ENCODE peak calls at places on chromosomes 5 and 9, in eight cellular contexts. P is lower lobe of right lung, M is fibroblast of mammary gland, E is A673, V is foreskin fibroblast, H is brain microvascular endothelial cell, L is breast epithelium, Q is cardiac fibroblast. X is an unnamed sample.

GRCh38 chr5:72283358-72283757 is 36.7 kb downstream of the MRPS27 start:
- DNase-seq in P (no peak), M (peak), E (no peak), V (no peak), H (no peak), L (no peak), Q (no peak), X (no peak)

GRCh38 chr5:61732796-61733195 is 400.7 kb downstream of the ZSWIM6 start:
- DNase-seq in P (no peak), M (no peak), E (no peak), V (no peak), H (no peak), L (no peak), Q (no peak), X (no peak)

GRCh38 chr9:27888661-27889295 is 315.5 kb upstream of the C9orf72 start:
- DNase-seq in P (no peak), M (peak), E (peak), V (no peak), H (peak), L (no peak), Q (peak), X (no peak)

GRCh38 chr9:86405926-86406325 is 51.7 kb upstream of the TUT7 start:
- DNase-seq in P (no peak), M (peak), E (peak), V (peak), H (peak), L (no peak), Q (peak), X (peak)

GRCh38 chr9:120839146-120839545 is 3.6 kb downstream of the PSMD5 start:
- DNase-seq in P (no peak), M (no peak), E (no peak), V (no peak), H (no peak), L (no peak), Q (no peak), X (no peak)

GRCh38 chr9:135218331-135219225 is 131.1 kb downstream of the OLFM1 start:
- DNase-seq in P (peak), M (no peak), E (peak), V (no peak), H (no peak), L (no peak), Q (no peak), X (no peak)

GRCh38 chr9:121388140-121388925 is 18.3 kb upstream of the STOM start:
- DNase-seq in P (no peak), M (no peak), E (no peak), V (no peak), H (peak), L (no peak), Q (no peak), X (no peak)

GRCh38 chr5:92991681-92992472 is 589.1 kb downstream of the NR2F1-AS1 start:
- DNase-seq in P (no peak), M (peak), E (no peak), V (no peak), H (peak), L (no peak), Q (peak), X (no peak)

GRCh38 chr9:121199921-121200320 is 1.7 kb downstream of the RAB14 start:
- DNase-seq in P (no peak), M (no peak), E (no peak), V (no peak), H (no peak), L (no peak), Q (no peak), X (no peak)

GRCh38 chr5:105506692-105507277 is 1944.2 kb upstream of the NUDT12 start:
- DNase-seq in P (no peak), M (no peak), E (peak), V (no peak), H (peak), L (no peak), Q (peak), X (no peak)

GRCh38 chr9:128024761-128025308 is 42.3 kb downstream of the NAIF1 start:
- DNase-seq in P (no peak), M (no peak), E (no peak), V (no peak), H (no peak), L (no peak), Q (no peak), X (no peak)

DNA sequence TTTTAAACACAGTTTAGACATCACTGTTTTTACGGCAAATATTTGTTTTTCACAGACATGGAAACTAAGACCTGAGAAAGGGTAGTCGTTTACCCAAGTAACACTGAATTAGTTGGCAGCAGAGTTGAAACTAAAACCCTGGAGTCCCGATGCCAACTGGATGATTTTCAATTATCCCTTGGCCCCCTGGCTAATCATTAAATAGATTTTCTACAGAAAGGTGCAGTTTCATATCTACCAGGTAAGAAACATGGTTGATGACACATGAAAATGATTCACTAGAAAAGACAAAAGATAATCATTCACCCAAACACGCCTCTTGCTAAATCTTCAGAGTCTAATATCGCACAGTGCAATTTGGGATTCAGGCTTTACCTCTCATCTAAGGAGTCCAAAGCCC is 136.9 kb downstream of the SEMA5A start:
- DNase-seq in P (no peak), M (no peak), E (no peak), V (no peak), H (no peak), L (no peak), Q (no peak), X (no peak)
- H3K4me3 ChIP-seq in P (no peak), M (no peak), E (no peak), V (no peak), H (no peak), L (no peak), Q (no peak), X (no peak)

GRCh38 chr9:137674307-137675305 is 55.8 kb downstream of the EHMT1 start:
- DNase-seq in P (no peak), M (no peak), E (no peak), V (no peak), H (no peak), L (no peak), Q (no peak), X (no peak)
- TF ChIP-seq CTCF in P (no peak), M (no peak), E (no peak), V (no peak), H (no peak), L (no peak), Q (no peak), X (no peak)

DNA sequence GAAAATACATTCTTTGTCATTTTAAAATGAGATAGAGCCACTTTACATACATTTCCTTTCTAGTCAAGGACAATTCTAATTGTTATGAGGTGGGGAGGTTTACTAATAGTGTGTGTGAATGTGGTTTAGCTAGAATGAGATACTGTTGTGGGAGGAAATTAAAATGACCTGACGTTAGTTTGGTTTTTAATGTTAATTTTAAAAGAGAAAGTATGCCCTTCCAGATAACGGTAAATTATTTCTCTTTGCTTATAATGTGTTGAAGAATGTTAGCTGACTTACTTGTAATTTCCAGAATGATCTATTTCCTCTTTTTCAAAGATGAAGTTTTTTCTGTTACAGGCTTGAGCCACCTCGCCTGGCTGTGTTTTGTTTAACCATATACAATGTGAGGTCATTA is 1.7 kb upstream of the TAF7 start:
- DNase-seq in P (no peak), M (no peak), E (no peak), V (no peak), H (no peak), L (no peak), Q (no peak), X (no peak)
- H3K4me3 ChIP-seq in P (no peak), M (no peak), E (no peak), V (no peak), H (no peak), L (no peak), Q (no peak), X (no peak)

DNA sequence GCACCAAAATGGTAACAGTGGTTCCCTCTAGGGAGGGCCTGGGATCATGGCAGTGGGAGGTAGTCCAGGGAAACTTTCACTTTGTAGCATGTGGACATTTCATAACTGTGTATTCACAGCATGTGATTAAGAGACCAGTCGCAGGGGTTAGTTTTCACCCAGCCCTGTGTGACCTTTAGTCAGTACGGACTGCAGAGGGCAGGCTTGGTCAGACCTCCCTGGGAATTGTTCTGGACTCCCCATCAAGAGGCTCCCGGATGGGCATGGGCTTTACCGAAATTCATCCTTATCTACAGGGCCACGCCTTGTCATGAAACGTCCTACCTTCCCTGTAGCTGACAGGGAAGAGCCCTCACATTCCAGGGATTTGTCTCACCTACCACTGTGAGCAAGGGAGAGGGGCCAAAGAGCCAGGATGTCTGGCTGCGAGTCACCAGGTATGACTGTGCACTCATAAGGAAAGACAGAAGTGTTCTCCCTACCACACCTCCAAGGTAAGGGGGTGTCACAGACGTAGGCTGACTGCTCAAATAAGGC is 19.9 kb downstream of the GPX3 start:
- DNase-seq in P (peak), M (peak), E (no peak), V (peak), H (no peak), L (no peak), Q (peak), X (no peak)
- TF ChIP-seq CTCF in P (no peak), M (no peak), E (no peak), V (no peak), H (no peak), L (no peak), Q (peak), X (no peak)

DNA sequence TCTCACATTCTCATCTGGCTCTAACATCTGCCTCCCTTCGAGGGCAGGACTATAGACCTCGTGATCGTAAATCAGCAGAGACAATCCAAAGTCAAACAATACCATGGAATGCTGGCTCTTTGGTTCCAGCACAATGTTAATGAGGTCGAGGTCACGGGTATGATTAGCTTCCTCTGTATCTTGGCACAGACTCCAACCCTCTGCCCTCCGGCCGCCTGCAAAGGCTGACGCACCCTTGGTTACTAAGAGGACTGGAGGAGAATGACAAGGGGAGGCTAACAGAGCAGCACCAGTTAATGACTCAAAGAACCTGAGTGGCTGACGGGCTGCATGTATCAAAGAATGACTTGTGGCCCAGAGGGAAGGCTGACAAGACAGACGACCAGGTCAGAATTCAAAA is 10.1 kb downstream of the LHFPL2 start:
- DNase-seq in P (no peak), M (peak), E (no peak), V (peak), H (peak), L (peak), Q (peak), X (peak)
- H3K4me3 ChIP-seq in P (no peak), M (no peak), E (no peak), V (no peak), H (no peak), L (no peak), Q (no peak), X (no peak)

GRCh38 chr9:77897292-77897691 is 134.3 kb downstream of the GNAQ start:
- DNase-seq in P (no peak), M (no peak), E (peak), V (no peak), H (peak), L (no peak), Q (peak), X (no peak)
- TF ChIP-seq CTCF in P (no peak), M (peak), E (peak), V (no peak), H (peak), L (no peak), Q (peak), X (peak)

GRCh38 chr9:21590058-21590996 is 108.2 kb upstream of the IFNE start:
- DNase-seq in P (no peak), M (peak), E (no peak), V (no peak), H (no peak), L (no peak), Q (peak), X (no peak)

GRCh38 chr9:21585756-21586752 is 103.9 kb upstream of the IFNE start:
- DNase-seq in P (no peak), M (peak), E (no peak), V (peak), H (no peak), L (no peak), Q (peak), X (no peak)

GRCh38 chr9:21591221-21592062 is 109.3 kb upstream of the IFNE start:
- DNase-seq in P (no peak), M (peak), E (peak), V (peak), H (peak), L (peak), Q (peak), X (peak)

GRCh38 chr9:21592063-21592338 is 109.9 kb upstream of the IFNE start:
- DNase-seq in P (no peak), M (no peak), E (no peak), V (no peak), H (no peak), L (no peak), Q (no peak), X (no peak)

DNA sequence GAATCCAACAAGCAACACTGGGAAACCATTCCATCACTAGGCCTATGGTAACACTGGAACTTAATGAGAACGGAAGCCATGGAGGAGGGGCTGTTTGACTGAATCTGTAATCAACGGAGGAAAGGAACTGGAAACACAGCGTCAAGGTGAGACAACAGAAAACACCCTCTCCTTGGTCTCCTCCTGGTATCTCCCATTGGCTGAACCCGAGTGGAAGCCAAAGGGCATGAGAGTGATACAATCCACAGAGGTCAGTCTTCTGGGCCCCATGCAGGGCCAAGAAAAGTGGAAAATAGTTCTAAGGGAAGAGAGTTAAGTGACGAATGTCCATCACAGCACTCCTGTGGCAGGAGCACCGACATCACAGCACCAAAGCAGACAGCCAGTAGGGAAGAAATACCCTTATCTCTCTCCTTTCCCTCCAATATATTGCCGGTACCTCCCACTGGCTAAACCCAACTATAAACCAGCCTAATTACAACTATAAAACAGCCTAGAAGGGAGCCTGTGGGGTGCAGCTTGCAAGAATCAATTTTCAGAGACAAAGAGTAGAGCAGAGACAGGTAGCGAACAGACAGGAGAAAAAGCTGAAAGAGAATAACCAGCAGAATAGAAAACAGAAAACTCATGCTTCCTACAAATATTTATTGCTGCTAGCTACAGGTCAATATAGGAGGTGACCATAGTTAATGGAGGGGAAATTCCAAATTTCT is 107.4 kb upstream of the IFNE start:
- DNase-seq in P (no peak), M (no peak), E (no peak), V (no peak), H (no peak), L (no peak), Q (no peak), X (no peak)
- H3K4me3 ChIP-seq in P (no peak), M (no peak), E (no peak), V (no peak), H (no peak), L (no peak), Q (no peak), X (no peak)

GRCh38 chr5:1176473-1177391 is 24.7 kb upstream of the SLC6A19 start:
- DNase-seq in P (peak), M (no peak), E (peak), V (no peak), H (no peak), L (no peak), Q (peak), X (no peak)
- TF ChIP-seq CTCF in P (no peak), M (no peak), E (no peak), V (no peak), H (no peak), L (no peak), Q (no peak), X (no peak)

DNA sequence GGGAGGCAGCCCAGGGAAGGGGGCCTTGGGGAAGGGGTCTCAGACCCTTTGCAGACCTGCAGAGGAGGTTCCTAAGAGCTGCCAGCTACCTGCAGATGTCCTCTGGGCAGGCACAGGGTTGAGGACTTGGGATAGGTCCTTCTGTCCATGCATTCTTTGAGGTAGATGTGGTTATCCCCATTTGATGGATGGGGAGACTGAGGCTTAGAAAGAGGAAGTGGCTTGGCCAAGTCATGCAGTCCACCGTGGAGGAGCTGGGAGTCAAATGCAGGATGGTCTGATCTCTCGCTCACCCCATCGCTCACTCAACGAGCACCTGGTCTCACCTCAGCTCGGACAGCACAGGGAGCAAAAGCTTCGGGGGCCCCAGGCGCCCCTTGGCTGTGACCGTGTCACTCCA is 20.2 kb downstream of the ADAMTSL2 start:
- DNase-seq in P (no peak), M (no peak), E (no peak), V (no peak), H (no peak), L (no peak), Q (no peak), X (no peak)
- H3K4me3 ChIP-seq in P (no peak), M (no peak), E (no peak), V (no peak), H (no peak), L (no peak), Q (no peak), X (no peak)

GRCh38 chr5:14730881-14731280 is 66.4 kb downstream of the OTULIN start:
- DNase-seq in P (no peak), M (no peak), E (no peak), V (no peak), H (no peak), L (no peak), Q (no peak), X (no peak)
- TF ChIP-seq CTCF in P (no peak), M (no peak), E (no peak), V (no peak), H (no peak), L (no peak), Q (no peak), X (no peak)

X was measured in AG04449.